ENCODE peak calls at places on chromosome 9, in four cellular contexts. T is breast epithelium, L is GM23338, M is HL-60. F is an unnamed sample.

GRCh38 chr9:78919701-78920100 is 622.8 kb downstream of the PSAT1 start:
- DNase-seq in M (no peak), L (no peak), T (no peak), F (no peak)

GRCh38 chr9:7185612-7186011 is 427.8 kb downstream of the KDM4C start:
- DNase-seq in L (peak), T (no peak), M (no peak), F (no peak)

GRCh38 chr9:104911029-104911607 is 16.8 kb downstream of the ABCA1 start:
- DNase-seq in T (no peak), M (no peak), L (no peak), F (no peak)

GRCh38 chr9:33350310-33350709 is 52.1 kb downstream of the AQP7 start:
- DNase-seq in M (no peak), L (no peak), T (no peak), F (no peak)

GRCh38 chr9:124869986-124870560 is 8.1 kb downstream of the ARPC5L start:
- DNase-seq in M (no peak), T (no peak), L (no peak), F (no peak)

GRCh38 chr9:136955202-136955942 is 3.3 kb downstream of the LCN12 start:
- DNase-seq in T (no peak), L (no peak), M (no peak), F (no peak)

GRCh38 chr9:13160051-13160450 is 119.4 kb downstream of the MPDZ start:
- DNase-seq in L (no peak), M (no peak), T (no peak), F (no peak)

GRCh38 chr9:135884328-135885035 is 22.9 kb downstream of the CAMSAP1 start:
- DNase-seq in T (no peak), L (no peak), M (no peak), F (no peak)

GRCh38 chr9:34197756-34198711 is 19.2 kb downstream of the UBAP1 start:
- DNase-seq in M (no peak), L (peak), T (no peak), F (no peak)

GRCh38 chr9:127122176-127123151 is at the start of gene ANGPTL2:
- DNase-seq in M (peak), T (peak), L (peak), F (peak)

GRCh38 chr9:22170990-22171663 is 162.0 kb upstream of the CDKN2B start:
- DNase-seq in M (no peak), L (no peak), T (no peak), F (no peak)

GRCh38 chr9:86452194-86452828 is 98.1 kb upstream of the TUT7 start:
- DNase-seq in T (no peak), L (no peak), M (no peak), F (no peak)

GRCh38 chr9:92350740-92351133 is 25.0 kb downstream of the CENPP start:
- DNase-seq in T (no peak), M (no peak), L (no peak), F (no peak)

GRCh38 chr9:18906656-18907395 is 126.2 kb downstream of the SAXO1 start:
- DNase-seq in T (no peak), M (no peak), L (no peak), F (no peak)

GRCh38 chr9:85172001-85172978 is 502.8 kb downstream of the NTRK2 start:
- DNase-seq in L (no peak), M (no peak), T (peak), F (no peak)

GRCh38 chr9:129177443-129177790 is 644 bp downstream of the IER5L start:
- DNase-seq in T (no peak), L (peak), M (no peak), F (no peak)

GRCh38 chr9:14523545-14523944 is 169.7 kb downstream of the ZDHHC21 start:
- DNase-seq in L (no peak), T (no peak), M (no peak), F (no peak)
- TF ChIP-seq POLR2AphosphoS5 in L (no peak), T (no peak), M (no peak), F (no peak)

GRCh38 chr9:38008168-38009034 is 60.6 kb downstream of the SHB start:
- DNase-seq in M (peak), L (no peak), T (no peak), F (peak)
- TF ChIP-seq POLR2AphosphoS5 in M (no peak), L (no peak), T (no peak), F (peak)

GRCh38 chr9:80158150-80158549 is 586.4 kb downstream of the TLE4 start:
- DNase-seq in M (no peak), T (no peak), L (no peak), F (no peak)
- TF ChIP-seq POLR2AphosphoS5 in M (no peak), T (no peak), L (no peak), F (no peak)

GRCh38 chr9:70392850-70393249 is 21.6 kb downstream of the KLF9 start:
- DNase-seq in M (no peak), L (no peak), T (no peak), F (no peak)

GRCh38 chr9:70392189-70392588 is 22.3 kb downstream of the KLF9 start:
- DNase-seq in L (no peak), M (no peak), T (no peak), F (no peak)

GRCh38 chr9:70389188-70389587 is 25.3 kb downstream of the KLF9 start:
- DNase-seq in T (no peak), M (no peak), L (no peak), F (no peak)

GRCh38 chr9:70389642-70390266 is 24.7 kb downstream of the KLF9 start:
- DNase-seq in T (no peak), M (no peak), L (no peak), F (no peak)

DNA sequence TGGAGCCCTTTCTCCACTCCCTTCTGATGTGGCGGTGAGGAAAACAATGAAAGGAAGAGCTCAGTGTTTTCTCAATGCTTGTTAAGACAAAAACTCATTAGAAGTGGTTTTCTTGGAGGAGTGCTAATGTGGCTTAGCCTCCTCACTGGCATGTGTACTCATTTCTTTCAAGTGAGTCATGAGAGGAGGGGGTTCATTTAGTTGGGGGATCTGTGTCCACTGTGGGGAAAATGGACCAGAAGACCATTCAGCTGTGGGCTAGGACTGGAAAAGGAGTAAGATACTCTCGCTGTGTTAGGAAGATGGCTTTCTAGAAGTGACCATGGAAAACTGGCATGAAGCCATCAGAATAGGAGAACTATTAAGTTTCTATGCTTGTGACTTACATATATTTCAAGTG is 23.5 kb downstream of the KLF9 start:
- DNase-seq in M (no peak), T (no peak), L (no peak), F (no peak)
- TF ChIP-seq POLR2AphosphoS5 in M (no peak), T (no peak), L (no peak), F (no peak)

GRCh38 chr9:130185494-130186005 is 13.3 kb downstream of the NCS1 start:
- DNase-seq in M (no peak), T (no peak), L (no peak), F (no peak)

GRCh38 chr9:130186051-130186450 is 13.8 kb downstream of the NCS1 start:
- DNase-seq in M (no peak), T (no peak), L (no peak), F (no peak)

GRCh38 chr9:130187523-130187846 is 15.3 kb downstream of the NCS1 start:
- DNase-seq in M (no peak), T (no peak), L (no peak), F (no peak)

GRCh38 chr9:130188860-130189481 is 16.8 kb downstream of the NCS1 start:
- DNase-seq in M (no peak), T (no peak), L (no peak), F (no peak)

GRCh38 chr9:130186839-130187522 is 14.8 kb downstream of the NCS1 start:
- DNase-seq in M (no peak), T (no peak), L (peak), F (no peak)
- TF ChIP-seq POLR2AphosphoS5 in M (no peak), T (no peak), L (no peak), F (peak)

DNA sequence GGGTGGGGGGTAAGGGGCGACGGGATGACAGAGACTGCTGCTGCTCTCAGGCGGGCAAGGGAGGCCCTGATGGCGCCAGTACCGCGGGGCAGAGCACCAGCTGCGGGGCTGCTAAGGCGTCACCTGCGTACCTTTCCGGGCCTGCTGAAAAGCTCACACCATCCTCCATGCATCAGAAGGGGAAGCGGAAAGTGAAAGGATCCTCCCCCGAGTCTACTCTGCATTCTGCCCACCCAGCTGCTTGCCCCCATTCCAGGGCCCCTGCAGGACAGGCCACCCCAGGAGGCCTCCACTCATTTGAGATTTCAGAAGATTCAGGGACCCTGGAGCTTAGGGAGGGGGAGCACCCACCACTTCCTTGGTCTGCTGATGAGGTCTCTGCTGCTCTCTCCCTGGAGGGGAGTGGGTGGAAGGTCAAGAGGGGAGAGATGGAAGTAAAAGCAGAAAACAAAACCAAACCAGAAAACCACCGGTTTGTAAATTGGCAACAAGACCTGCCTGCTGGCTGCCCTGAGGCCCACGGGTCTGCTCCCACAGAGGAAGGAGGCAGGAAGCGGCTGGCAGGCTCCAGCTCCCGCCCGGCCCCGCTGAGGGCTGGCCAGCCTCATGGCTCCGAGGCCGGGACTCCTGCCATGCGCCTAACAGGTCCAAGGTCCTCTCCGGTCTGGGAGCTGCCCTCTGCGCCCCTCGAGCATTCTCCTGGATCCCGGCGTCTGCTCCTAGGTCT is 33.6 kb downstream of the PRRT1B start:
- DNase-seq in T (no peak), L (no peak), M (no peak), F (no peak)
- TF ChIP-seq POLR2AphosphoS5 in T (no peak), L (no peak), M (peak), F (no peak)

GRCh38 chr9:83622814-83623633 is at the start of gene IDNK:
- DNase-seq in L (peak), T (peak), M (peak), F (peak)
- TF ChIP-seq POLR2AphosphoS5 in L (peak), T (no peak), M (peak), F (peak)

GRCh38 chr9:112074250-112075008 is 100.7 kb downstream of the SUSD1 start:
- DNase-seq in T (no peak), M (peak), L (peak), F (peak)
- TF ChIP-seq POLR2AphosphoS5 in T (no peak), M (no peak), L (no peak), F (peak)

GRCh38 chr9:113589407-113589806 is 125.9 kb downstream of the RGS3 start:
- DNase-seq in T (no peak), M (no peak), L (no peak), F (no peak)
- TF ChIP-seq POLR2AphosphoS5 in T (no peak), M (no peak), L (no peak), F (no peak)

GRCh38 chr9:91141407-91141973 is 220.2 kb downstream of the AUH start:
- DNase-seq in M (no peak), L (no peak), T (no peak), F (no peak)
- TF ChIP-seq POLR2AphosphoS5 in M (no peak), L (no peak), T (no peak), F (no peak)